ENCODE peak calls at places on chromosomes 5 and 9, in seven cellular contexts. One of them, this sample, is unnamed.

GRCh38 chr5:6708814-6709213 is 4.4 kb upstream of the TENT4A start:
- DNase-seq in T follicular helper cell: no peak
- DNase-seq in GM12865: peak
- DNase-seq in mesothelial cell of epicardium: no peak
- DNase-seq in amniotic stem cell: no peak
- DNase-seq in LHCN-M2: no peak
- DNase-seq in GM06990: peak
- DNase-seq in this sample: no peak

GRCh38 chr5:2373631-2374030 is 377.8 kb downstream of the IRX2 start:
- DNase-seq in T follicular helper cell: no peak
- DNase-seq in GM12865: no peak
- DNase-seq in mesothelial cell of epicardium: no peak
- DNase-seq in amniotic stem cell: no peak
- DNase-seq in LHCN-M2: no peak
- DNase-seq in GM06990: no peak
- DNase-seq in this sample: no peak

GRCh38 chr9:87085521-87085920 is 138.2 kb upstream of the GAS1 start:
- DNase-seq in T follicular helper cell: no peak
- DNase-seq in GM12865: no peak
- DNase-seq in mesothelial cell of epicardium: no peak
- DNase-seq in amniotic stem cell: no peak
- DNase-seq in LHCN-M2: no peak
- DNase-seq in GM06990: no peak
- DNase-seq in this sample: no peak

GRCh38 chr5:53607896-53608295 is 47.5 kb downstream of the NDUFS4 start:
- DNase-seq in T follicular helper cell: no peak
- DNase-seq in GM12865: no peak
- DNase-seq in mesothelial cell of epicardium: no peak
- DNase-seq in amniotic stem cell: no peak
- DNase-seq in LHCN-M2: peak
- DNase-seq in GM06990: no peak
- DNase-seq in this sample: no peak

GRCh38 chr5:83834306-83834705 is 113.7 kb upstream of the HAPLN1 start:
- DNase-seq in T follicular helper cell: no peak
- DNase-seq in GM12865: no peak
- DNase-seq in mesothelial cell of epicardium: no peak
- DNase-seq in amniotic stem cell: no peak
- DNase-seq in LHCN-M2: no peak
- DNase-seq in GM06990: no peak
- DNase-seq in this sample: no peak

GRCh38 chr9:133370680-133371079 is 5.2 kb downstream of the SURF4 start:
- DNase-seq in T follicular helper cell: peak
- DNase-seq in GM12865: no peak
- DNase-seq in mesothelial cell of epicardium: no peak
- DNase-seq in amniotic stem cell: no peak
- DNase-seq in LHCN-M2: no peak
- DNase-seq in GM06990: no peak
- DNase-seq in this sample: no peak

GRCh38 chr9:81489048-81489447 is 200.3 kb downstream of the TLE1 start:
- DNase-seq in T follicular helper cell: no peak
- DNase-seq in GM12865: no peak
- DNase-seq in mesothelial cell of epicardium: no peak
- DNase-seq in amniotic stem cell: no peak
- DNase-seq in LHCN-M2: peak
- DNase-seq in GM06990: no peak
- DNase-seq in this sample: no peak

GRCh38 chr5:36507332-36507952 is 99.0 kb upstream of the SLC1A3 start:
- DNase-seq in T follicular helper cell: peak
- DNase-seq in GM12865: peak
- DNase-seq in mesothelial cell of epicardium: peak
- DNase-seq in amniotic stem cell: peak
- DNase-seq in LHCN-M2: peak
- DNase-seq in GM06990: no peak
- DNase-seq in this sample: peak

GRCh38 chr9:34457266-34458012 is 931 bp downstream of the FAM219A start:
- DNase-seq in T follicular helper cell: no peak
- DNase-seq in GM12865: no peak
- DNase-seq in mesothelial cell of epicardium: peak
- DNase-seq in amniotic stem cell: peak
- DNase-seq in LHCN-M2: peak
- DNase-seq in GM06990: peak
- DNase-seq in this sample: peak

GRCh38 chr5:120454094-120454798 is 9.9 kb upstream of the PRR16 start:
- DNase-seq in T follicular helper cell: no peak
- DNase-seq in GM12865: no peak
- DNase-seq in mesothelial cell of epicardium: no peak
- DNase-seq in amniotic stem cell: peak
- DNase-seq in LHCN-M2: peak
- DNase-seq in GM06990: no peak
- DNase-seq in this sample: no peak

GRCh38 chr5:15499528-15500325 is at the start of gene FBXL7:
- DNase-seq in T follicular helper cell: no peak
- DNase-seq in GM12865: peak
- DNase-seq in mesothelial cell of epicardium: peak
- DNase-seq in amniotic stem cell: peak
- DNase-seq in LHCN-M2: peak
- DNase-seq in GM06990: peak
- DNase-seq in this sample: no peak

GRCh38 chr5:171419663-171420428 is 399 bp downstream of the FGF18 start:
- DNase-seq in T follicular helper cell: no peak
- DNase-seq in GM12865: peak
- DNase-seq in mesothelial cell of epicardium: no peak
- DNase-seq in amniotic stem cell: no peak
- DNase-seq in LHCN-M2: no peak
- DNase-seq in GM06990: peak
- DNase-seq in this sample: no peak

GRCh38 chr5:126511961-126512360 is 83.1 kb downstream of the ALDH7A1 start:
- DNase-seq in T follicular helper cell: no peak
- DNase-seq in GM12865: no peak
- DNase-seq in mesothelial cell of epicardium: no peak
- DNase-seq in amniotic stem cell: no peak
- DNase-seq in LHCN-M2: no peak
- DNase-seq in GM06990: no peak
- DNase-seq in this sample: no peak